ENCODE peak calls at places on chromosomes 7 and 10, in nine cellular contexts. G is astrocyte of the spinal cord, C is GM23338, E is PC-3, Z is lung, L is endothelial cell of umbilical vein, V is stomach, K is colonic mucosa, T is HCT116. O is an unnamed sample.

GRCh38 chr10:62852961-62853702 is 37.0 kb upstream of the EGR2 start:
- DNase-seq in T (no peak), L (no peak), K (no peak), Z (no peak), G (no peak), C (no peak), E (no peak), V (no peak), O (no peak)

GRCh38 chr7:98870071-98870651 is 347 bp upstream of the TMEM130 start:
- DNase-seq in Z (peak; percentile 34), C (peak; percentile 88), E (peak; percentile 27), T (no peak), L (no peak), V (no peak), K (peak; percentile 24), G (no peak), O (peak; percentile 64)

GRCh38 chr7:16916733-16917132 is 35.0 kb upstream of the AGR3 start:
- DNase-seq in K (no peak), L (no peak), E (no peak), V (no peak), T (no peak), G (no peak), C (no peak), Z (no peak), O (no peak)

GRCh38 chr10:88117869-88118632 is 254.6 kb downstream of the PTEN start:
- DNase-seq in T (peak; percentile 10), K (no peak), C (peak; percentile 53), G (no peak), V (no peak), Z (no peak), E (no peak), L (peak; percentile 3), O (peak; percentile 14)

GRCh38 chr10:43943119-43943824 is 294.6 kb upstream of the ZNF32 start:
- DNase-seq in L (no peak), Z (peak; percentile 19), G (no peak), T (no peak), E (no peak), C (no peak), K (no peak), V (peak; percentile 21), O (no peak)

GRCh38 chr10:120975072-120975910 is 124.1 kb downstream of the WDR11 start:
- DNase-seq in G (no peak), K (no peak), C (no peak), E (no peak), L (no peak), V (no peak), T (no peak), Z (no peak), O (no peak)

GRCh38 chr10:34830527-34830926 is 15.4 kb upstream of the PARD3 start:
- DNase-seq in L (no peak), V (no peak), K (no peak), C (no peak), T (no peak), Z (no peak), E (no peak), G (no peak), O (no peak)

GRCh38 chr10:108970016-108970415 is 953.3 kb downstream of the XPNPEP1 start:
- DNase-seq in C (peak; percentile 79), L (no peak), Z (no peak), E (peak; percentile 51), T (no peak), V (no peak), G (peak; percentile 15), K (no peak), O (peak; percentile 66)

GRCh38 chr10:43671659-43672555 is 23.2 kb upstream of the ZNF32 start:
- DNase-seq in C (peak; percentile 88), Z (peak; percentile 63), G (peak; percentile 60), K (peak; percentile 55), T (peak; percentile 47), V (peak; percentile 60), L (peak; percentile 69), E (peak; percentile 88), O (peak; percentile 56)

GRCh38 chr10:51667992-51668689 is 31.3 kb downstream of the CSTF2T start:
- DNase-seq in V (no peak), T (no peak), K (no peak), C (no peak), G (peak; percentile 49), L (peak; percentile 80), Z (no peak), E (peak; percentile 91), O (peak; percentile 26)

GRCh38 chr10:110151467-110151866 is 55.9 kb upstream of the MXI1 start:
- DNase-seq in Z (peak; percentile 49), T (no peak), E (peak; percentile 64), G (no peak), L (no peak), V (peak; percentile 92), C (no peak), K (peak; percentile 96), O (no peak)

GRCh38 chr10:103451871-103452713 is at the start of gene CALHM2:
- DNase-seq in L (peak; percentile 57), E (no peak), V (peak; percentile 56), Z (peak; percentile 57), C (peak; percentile 75), T (no peak), K (peak; percentile 68), G (no peak), O (peak; percentile 83)

GRCh38 chr10:103455235-103455634 is 3.1 kb upstream of the CALHM2 start:
- DNase-seq in K (no peak), C (no peak), E (no peak), L (no peak), G (no peak), Z (no peak), T (no peak), V (no peak), O (no peak)

GRCh38 chr10:103451091-103451801 is 924 bp downstream of the CALHM2 start:
- DNase-seq in T (peak; percentile 73), Z (peak; percentile 59), G (no peak), K (peak; percentile 53), E (peak; percentile 87), C (no peak), V (peak; percentile 35), L (peak; percentile 52), O (peak; percentile 46)

GRCh38 chr10:103454026-103454425 is 1.9 kb upstream of the CALHM2 start:
- DNase-seq in C (no peak), Z (no peak), K (no peak), V (no peak), G (no peak), T (no peak), L (no peak), E (no peak), O (no peak)

DNA sequence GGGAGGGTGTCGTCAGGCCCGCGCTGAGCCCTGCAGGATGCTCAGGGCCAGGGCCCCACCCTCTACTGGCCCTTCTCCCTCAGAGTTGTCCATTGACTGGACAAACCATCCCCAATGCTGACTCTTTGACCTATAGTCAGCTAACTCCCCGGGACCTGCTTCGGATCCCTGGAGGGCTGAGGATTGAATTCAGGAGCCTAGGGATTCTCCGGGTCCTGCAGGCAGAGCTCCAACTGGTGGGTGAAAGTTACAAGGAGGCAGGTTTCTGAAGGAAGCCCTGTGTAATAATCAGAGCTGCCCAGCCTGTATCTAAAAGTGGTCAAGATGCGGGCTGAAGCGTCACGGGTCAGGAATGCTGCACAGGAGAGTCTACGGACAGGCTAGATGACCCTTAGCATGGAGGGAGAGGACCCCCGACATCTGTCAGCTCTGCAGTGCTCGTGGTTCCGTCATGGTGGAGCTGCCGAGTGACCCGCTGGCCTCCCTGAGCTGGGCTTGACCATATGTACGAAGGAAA is 602 bp upstream of the CALHM2 start:
- DNase-seq in T (no peak), E (no peak), K (no peak), G (no peak), L (no peak), V (no peak), C (no peak), Z (no peak), O (no peak)
- H3K4me3 ChIP-seq in T (peak overlapping the region; percentile 93), E (no peak overlapping the region), K (peak overlapping the region; percentile 61), G (no peak overlapping the region), L (no peak overlapping the region), V (peak overlapping the region; percentile 69), C (peak overlapping the region; percentile 66), Z (no peak overlapping the region), O (peak overlapping the region; percentile 58)

DNA sequence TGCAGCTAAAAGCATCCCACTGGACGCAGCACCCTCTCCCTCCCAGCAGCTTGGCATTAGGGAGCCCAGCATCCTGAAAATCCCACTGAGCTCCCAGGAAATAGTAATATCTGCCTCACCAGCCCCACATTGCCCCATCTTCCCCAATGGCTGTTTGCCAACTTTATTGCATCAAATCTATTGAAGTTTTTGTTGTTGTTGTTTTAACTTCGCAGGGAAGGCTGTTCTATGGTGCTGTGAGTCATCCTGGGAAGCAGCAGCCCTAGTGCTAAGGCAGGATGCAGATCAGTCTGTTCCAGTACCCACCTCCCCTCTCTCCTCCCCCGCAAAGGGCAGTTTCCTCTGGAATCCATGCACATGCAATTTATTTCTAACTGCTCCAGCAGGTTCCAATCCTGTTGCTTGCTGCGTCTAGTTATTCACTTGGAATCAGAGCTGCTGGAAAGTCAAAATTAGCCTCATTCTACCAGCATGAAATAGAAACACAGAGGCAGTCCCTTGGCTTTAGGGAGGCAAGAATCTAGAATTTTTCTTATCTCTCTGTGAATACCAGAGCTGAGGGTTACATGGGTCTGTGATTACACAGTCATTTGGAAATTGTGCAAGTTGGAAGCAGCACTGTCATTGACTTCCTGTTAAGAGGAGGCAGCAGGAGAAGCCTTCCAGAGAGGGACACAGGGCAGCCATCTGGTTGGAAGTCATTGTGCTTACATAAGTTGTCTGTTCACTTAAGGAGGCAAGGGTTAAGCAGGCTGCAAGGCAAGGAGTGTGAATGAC is 115.9 kb upstream of the CACUL1 start:
- DNase-seq in T (no peak), G (peak; percentile 72), K (no peak), C (peak; percentile 38), E (peak; percentile 64), Z (peak; percentile 32), L (peak; percentile 70), V (no peak), O (peak; percentile 47)
- H3K4me3 ChIP-seq in T (no peak overlapping the region), G (no peak overlapping the region), K (no peak overlapping the region), C (no peak overlapping the region), E (no peak overlapping the region), Z (no peak overlapping the region), L (no peak overlapping the region), V (no peak overlapping the region), O (no peak overlapping the region)

GRCh38 chr7:159113056-159113455 is 31.6 kb downstream of the VIPR2 start:
- DNase-seq in T (no peak), V (no peak), K (no peak), C (no peak), G (no peak), L (no peak), Z (no peak), E (no peak), O (no peak)
- H3K4me3 ChIP-seq in T (no peak overlapping the region), V (no peak overlapping the region), K (no peak overlapping the region), C (no peak overlapping the region), G (no peak overlapping the region), L (no peak overlapping the region), Z (no peak overlapping the region), E (no peak overlapping the region), O (no peak overlapping the region)

DNA sequence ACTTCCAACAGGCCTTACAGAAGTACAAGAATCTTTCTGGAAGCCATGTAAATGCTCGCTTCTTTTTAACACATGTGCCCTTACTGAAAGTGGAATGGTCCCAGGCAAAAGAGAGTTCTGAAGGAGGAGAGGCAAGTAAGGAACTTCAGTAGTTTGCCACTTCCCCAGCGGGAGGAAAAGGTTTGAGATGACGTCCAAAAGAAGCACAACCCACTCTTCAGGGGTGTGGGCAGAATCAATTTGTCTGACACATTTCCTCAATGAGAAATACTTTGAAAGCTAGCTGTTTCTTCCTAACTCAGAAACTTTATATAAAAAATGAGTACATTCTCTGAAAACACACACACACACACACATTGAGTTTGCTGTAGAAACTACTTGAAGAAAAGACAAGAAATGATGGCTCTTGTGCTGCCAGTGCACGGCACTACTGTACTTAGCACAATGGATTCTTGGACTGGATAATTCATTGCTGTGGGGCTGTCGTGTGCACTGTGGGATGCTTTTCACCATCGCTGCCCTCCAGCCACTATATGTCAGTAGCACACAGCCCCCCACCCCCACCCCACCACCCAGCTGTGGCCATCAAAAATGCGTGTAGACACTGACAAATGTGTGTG is 183.0 kb downstream of the SRPK2 start:
- DNase-seq in E (no peak), K (no peak), G (no peak), L (peak; percentile 17), C (no peak), Z (no peak), V (no peak), T (no peak), O (no peak)
- H3K4me3 ChIP-seq in E (no peak overlapping the region), K (no peak overlapping the region), G (no peak overlapping the region), L (no peak overlapping the region), C (no peak overlapping the region), Z (no peak overlapping the region), V (no peak overlapping the region), T (no peak overlapping the region), O (no peak overlapping the region)